ENCODE peak calls at places on chromosomes 5 and 9, in four cellular contexts. C is A549, U is GM12878, T is HepG2. G is an unnamed sample.
A peak's percentile ranks its signal among the peaks of the same experiment; 100 is the strongest.

GRCh38 chr5:132457371-132458225 is 33.0 kb downstream of the IRF1 start:
- DNase-seq in U (no peak), T (peak; percentile 23), C (no peak), G (no peak)

GRCh38 chr5:154654484-154655375 is 100.4 kb upstream of the LARP1 start:
- DNase-seq in U (no peak), C (no peak), T (no peak), G (no peak)

GRCh38 chr5:67301285-67301904 is 104.8 kb upstream of the CD180 start:
- DNase-seq in C (no peak), U (no peak), T (no peak), G (no peak)

GRCh38 chr9:8916771-8917170 is 1117.2 kb upstream of the DMAC1 start:
- DNase-seq in T (no peak), U (no peak), C (no peak), G (no peak)

GRCh38 chr5:8553364-8553763 is 684.4 kb downstream of the MTRR start:
- DNase-seq in U (no peak), T (no peak), C (no peak), G (no peak)

GRCh38 chr9:35652829-35653209 is 2.1 kb upstream of the SIT1 start:
- DNase-seq in U (no peak), C (no peak), T (no peak), G (no peak)

GRCh38 chr5:127571732-127572131 is 54.3 kb downstream of the PRRC1 start:
- DNase-seq in U (no peak), T (no peak), C (no peak), G (no peak)

GRCh38 chr9:33461474-33461873 is 12.2 kb downstream of the NOL6 start:
- DNase-seq in U (no peak), T (no peak), C (no peak), G (no peak)

GRCh38 chr9:136105398-136106135 is 10.5 kb upstream of the NACC2 start:
- DNase-seq in T (no peak), U (no peak), C (no peak), G (no peak)

GRCh38 chr5:138369706-138370105 is 17.2 kb downstream of the KDM3B start:
- DNase-seq in C (no peak), U (no peak), T (no peak), G (no peak)

GRCh38 chr9:134970719-134971118 is 53.0 kb upstream of the FCN1 start:
- DNase-seq in T (no peak), C (no peak), U (no peak), G (no peak)

GRCh38 chr9:106929471-106930198 is 66.7 kb downstream of the ZNF462 start:
- DNase-seq in T (no peak), C (no peak), U (no peak), G (no peak)

GRCh38 chr5:92559331-92559730 is 1021.7 kb downstream of the NR2F1-AS1 start:
- DNase-seq in C (no peak), T (no peak), U (no peak), G (no peak)

DNA sequence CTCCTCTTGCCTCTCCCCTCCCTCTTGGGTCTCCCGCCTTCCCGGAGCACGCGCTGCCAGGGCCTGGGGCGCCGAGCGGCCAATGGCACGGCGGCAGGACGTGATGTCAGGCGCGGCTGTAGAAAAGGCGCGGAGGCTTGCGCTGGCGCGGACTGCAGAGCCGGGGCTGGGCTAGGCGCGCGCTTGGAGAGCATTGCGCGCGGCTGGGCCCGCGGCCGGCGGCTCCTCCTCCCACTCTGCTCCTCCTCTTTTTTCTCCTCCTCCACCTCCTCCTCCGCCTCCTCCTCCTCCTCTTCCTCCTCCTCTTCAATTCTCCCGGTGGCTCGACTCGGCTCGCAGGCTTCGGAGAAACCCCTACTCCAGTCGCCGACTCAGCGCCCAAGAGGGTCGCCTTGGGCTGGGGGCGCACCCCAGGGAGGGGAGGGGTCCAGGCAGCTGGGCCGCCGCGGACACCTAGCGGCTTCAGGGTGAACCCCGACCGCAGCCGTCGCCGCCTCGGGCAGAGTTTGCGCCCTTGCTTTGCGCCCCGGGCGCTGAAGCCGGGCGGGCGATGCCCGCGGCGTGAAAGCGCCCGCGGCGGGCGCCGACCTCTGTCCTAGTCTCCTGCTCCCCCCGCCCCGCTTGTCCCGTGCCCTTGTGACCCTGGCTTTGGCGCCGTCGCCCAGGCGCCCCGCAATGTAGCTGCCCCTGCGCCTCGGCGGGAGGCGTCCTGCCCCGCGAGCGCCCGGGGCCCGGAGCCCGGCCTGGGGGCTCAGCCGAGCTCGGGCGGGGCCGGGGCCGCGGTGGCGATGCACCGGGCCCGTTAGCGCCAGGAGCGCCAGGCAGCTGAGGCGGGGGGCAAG is at the start of gene LHX2:
- DNase-seq in T (no peak), C (peak; percentile 81), U (no peak), G (peak; percentile 91)
- TF ChIP-seq ESRRA in T (no peak), C (no peak), U (no peak), G (no peak)

DNA sequence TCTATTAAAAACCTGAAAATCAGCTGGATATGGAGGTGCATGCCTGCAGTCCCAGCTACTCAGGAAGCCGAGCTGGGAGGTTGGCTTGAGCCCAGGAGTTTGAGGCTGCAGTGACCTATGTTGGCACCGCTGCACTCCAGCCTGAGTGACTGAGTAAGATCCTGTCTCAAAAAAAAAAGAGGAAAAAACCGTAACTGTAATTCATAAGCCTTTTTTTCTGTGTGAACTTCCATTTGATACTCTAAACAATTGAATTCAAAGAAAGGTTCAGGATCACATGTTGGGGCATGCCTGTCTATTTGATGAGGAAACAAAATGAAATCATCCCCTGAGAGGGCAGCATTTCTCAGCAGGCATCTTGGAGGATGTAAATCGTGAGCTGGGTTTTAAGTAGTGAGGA is 38.8 kb downstream of the ITGA2 start:
- DNase-seq in C (no peak), T (no peak), U (no peak), G (no peak)
- TF ChIP-seq ESRRA in C (no peak), T (no peak), U (no peak), G (no peak)

GRCh38 chr5:121108725-121109124 is 644.6 kb downstream of the PRR16 start:
- DNase-seq in C (no peak), T (no peak), U (no peak), G (peak; percentile 77)
- TF ChIP-seq ESRRA in C (no peak), T (no peak), U (no peak), G (no peak)

GRCh38 chr5:151675225-151675955 is 11.3 kb downstream of the SPARC start:
- DNase-seq in T (no peak), U (no peak), C (no peak), G (no peak)
- TF ChIP-seq ESRRA in T (no peak), U (no peak), C (no peak), G (no peak)

DNA sequence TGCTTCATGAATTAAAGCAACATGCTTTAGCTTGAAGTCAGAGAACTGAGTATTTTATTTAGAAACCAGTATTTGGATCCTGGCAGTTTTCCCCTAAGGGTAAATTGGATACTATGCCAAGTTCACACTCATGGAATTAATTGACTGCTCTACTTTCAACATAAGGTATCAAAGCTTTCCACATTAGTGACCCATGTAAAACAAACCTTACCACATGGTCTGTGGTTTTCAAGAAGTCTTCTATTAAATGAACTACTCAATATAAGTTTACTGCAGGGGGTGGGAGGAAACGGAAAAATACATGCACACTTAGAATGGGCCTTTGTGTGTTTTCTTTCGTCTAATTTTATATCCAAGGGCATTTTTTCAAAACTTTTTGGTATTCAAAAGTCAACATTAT is 232.0 kb upstream of the FBXL7 start:
- DNase-seq in U (no peak), C (no peak), T (no peak), G (no peak)
- TF ChIP-seq ESRRA in U (no peak), C (no peak), T (no peak), G (no peak)

G was measured in WTC11.